ENCODE peak calls at places on chromosomes 12 and 14, in ten cellular contexts. T, J, B, S, D, U, Y, K, P and A are unnamed samples.

GRCh38 chr12:43882578-43883178 is 46.8 kb downstream of the TMEM117 start:
- DNase-seq in T (no peak), J (peak; percentile 65), B (peak; percentile 75), S (peak; percentile 68), D (peak; percentile 67), U (peak; percentile 67), Y (peak; percentile 37), K (peak; percentile 53), P (peak; percentile 62), A (peak; percentile 59)

GRCh38 chr14:104974665-104975390 is 3.3 kb downstream of the AHNAK2 start:
- DNase-seq in T (no peak), J (no peak), B (no peak), S (no peak), D (no peak), U (no peak), Y (no peak), K (no peak), P (no peak), A (no peak)

GRCh38 chr12:120783197-120783596 is 57.6 kb downstream of the ACADS start:
- DNase-seq in T (no peak), J (peak; percentile 52), B (no peak), S (peak; percentile 64), D (peak; percentile 78), U (no peak), Y (no peak), K (no peak), P (no peak), A (peak; percentile 89)

GRCh38 chr14:23861666-23862065 is 91.9 kb upstream of the DHRS4 start:
- DNase-seq in T (no peak), J (peak; percentile 23), B (peak; percentile 3), S (no peak), D (peak; percentile 78), U (no peak), Y (no peak), K (no peak), P (peak; percentile 36), A (peak; percentile 3)

GRCh38 chr14:99211410-99211809 is 60.6 kb downstream of the BCL11B start:
- DNase-seq in T (no peak), J (no peak), B (no peak), S (no peak), D (no peak), U (no peak), Y (no peak), K (no peak), P (no peak), A (no peak)

GRCh38 chr14:69850086-69850735 is 29.0 kb upstream of the SMOC1 start:
- DNase-seq in T (no peak), J (no peak), B (no peak), S (no peak), D (no peak), U (no peak), Y (peak; percentile 75), K (no peak), P (no peak), A (no peak)

GRCh38 chr12:107091989-107092641 is 1.2 kb downstream of the CRY1 start:
- DNase-seq in T (peak; percentile 8), J (peak; percentile 91), B (peak; percentile 86), S (peak; percentile 96), D (peak; percentile 97), U (peak; percentile 63), Y (peak; percentile 55), K (peak; percentile 47), P (peak; percentile 82), A (peak; percentile 96)

GRCh38 chr12:55906056-55906455 is 21.6 kb downstream of the PYM1 start:
- DNase-seq in T (no peak), J (no peak), B (no peak), S (peak; percentile 50), D (no peak), U (no peak), Y (no peak), K (no peak), P (no peak), A (peak; percentile 76)

GRCh38 chr12:388547-389137 is 478 bp downstream of the KDM5A start:
- DNase-seq in T (no peak), J (peak; percentile 36), B (no peak), S (peak; percentile 38), D (peak; percentile 30), U (peak; percentile 77), Y (peak; percentile 17), K (no peak), P (peak; percentile 20), A (peak; percentile 28)

GRCh38 chr14:67987596-67987995 is 168.0 kb downstream of the RAD51B start:
- DNase-seq in T (no peak), J (no peak), B (no peak), S (peak; percentile 91), D (no peak), U (no peak), Y (no peak), K (no peak), P (no peak), A (peak; percentile 52)

GRCh38 chr12:121513464-121514183 is 67.2 kb downstream of the KDM2B start:
- DNase-seq in T (no peak), J (peak; percentile 52), B (no peak), S (peak; percentile 14), D (peak; percentile 44), U (peak; percentile 78), Y (peak; percentile 96), K (peak; percentile 10), P (peak; percentile 48), A (peak; percentile 16)

GRCh38 chr12:120759591-120760348 is 34.1 kb downstream of the ACADS start:
- DNase-seq in T (no peak), J (no peak), B (peak; percentile 96), S (no peak), D (no peak), U (no peak), Y (no peak), K (peak; percentile 92), P (no peak), A (peak; percentile 76)

GRCh38 chr12:51311389-51311788 is 12.6 kb downstream of the BIN2 start:
- DNase-seq in T (no peak), J (no peak), B (no peak), S (no peak), D (no peak), U (no peak), Y (no peak), K (no peak), P (no peak), A (no peak)

GRCh38 chr12:19856389-19856788 is 417.1 kb downstream of the AEBP2 start:
- DNase-seq in T (no peak), J (no peak), B (no peak), S (peak; percentile 18), D (peak; percentile 23), U (no peak), Y (no peak), K (no peak), P (no peak), A (no peak)

GRCh38 chr12:89160716-89161123 is 191.6 kb downstream of the DUSP6 start:
- DNase-seq in T (no peak), J (peak; percentile 90), B (no peak), S (peak; percentile 91), D (peak; percentile 93), U (no peak), Y (no peak), K (no peak), P (no peak), A (peak; percentile 94)

GRCh38 chr12:52324068-52324444 is 2.9 kb upstream of the KRT83 start:
- DNase-seq in T (no peak), J (no peak), B (no peak), S (no peak), D (no peak), U (no peak), Y (no peak), K (no peak), P (no peak), A (no peak)

GRCh38 chr14:36981832-36982528 is 190.4 kb downstream of the SLC25A21 start:
- DNase-seq in T (no peak), J (peak; percentile 65), B (no peak), S (peak; percentile 74), D (no peak), U (no peak), Y (no peak), K (no peak), P (no peak), A (peak; percentile 96)

GRCh38 chr12:109759076-109759420 is 45.4 kb downstream of the FAM222A start:
- DNase-seq in T (no peak), J (no peak), B (no peak), S (no peak), D (no peak), U (no peak), Y (peak; percentile 51), K (no peak), P (no peak), A (no peak)

GRCh38 chr12:96399919-96400630 is at the start of gene CDK17:
- DNase-seq in T (peak; percentile 73), J (peak; percentile 82), B (peak; percentile 86), S (peak; percentile 85), D (peak; percentile 93), U (peak; percentile 92), Y (peak; percentile 96), K (peak; percentile 81), P (peak; percentile 87), A (peak; percentile 52)

GRCh38 chr12:105561981-105562726 is 231.7 kb downstream of the C12orf75 start:
- DNase-seq in T (no peak), J (peak; percentile 78), B (peak; percentile 88), S (peak; percentile 76), D (peak; percentile 39), U (no peak), Y (no peak), K (peak; percentile 56), P (peak; percentile 5), A (peak; percentile 86)

GRCh38 chr12:76757694-76758093 is 6.2 kb upstream of the ZDHHC17 start:
- DNase-seq in T (no peak), J (no peak), B (no peak), S (peak; percentile 51), D (no peak), U (no peak), Y (no peak), K (no peak), P (no peak), A (peak; percentile 17)

GRCh38 chr14:60904381-60904780 is 76.5 kb downstream of the TRMT5 start:
- DNase-seq in T (no peak), J (no peak), B (no peak), S (no peak), D (no peak), U (no peak), Y (no peak), K (no peak), P (no peak), A (no peak)

GRCh38 chr12:106276032-106276728 is 26.4 kb upstream of the TCP11L2 start:
- DNase-seq in T (no peak), J (no peak), B (no peak), S (no peak), D (no peak), U (peak; percentile 64), Y (no peak), K (no peak), P (no peak), A (no peak)

GRCh38 chr12:13573698-13574321 is 377.3 kb downstream of the EMP1 start:
- DNase-seq in T (no peak), J (peak; percentile 85), B (no peak), S (peak; percentile 83), D (peak; percentile 9), U (no peak), Y (no peak), K (no peak), P (no peak), A (peak; percentile 78)

GRCh38 chr12:38516418-38516817 is 199.8 kb downstream of the ALG10B start:
- DNase-seq in T (no peak), J (no peak), B (no peak), S (no peak), D (no peak), U (no peak), Y (no peak), K (no peak), P (no peak), A (no peak)

GRCh38 chr12:25843976-25844375 is 114.5 kb upstream of the RASSF8 start:
- DNase-seq in T (no peak), J (no peak), B (no peak), S (no peak), D (no peak), U (no peak), Y (no peak), K (no peak), P (no peak), A (no peak)

GRCh38 chr14:95304342-95304741 is 15.4 kb downstream of the CLMN start:
- DNase-seq in T (no peak), J (no peak), B (no peak), S (no peak), D (no peak), U (no peak), Y (no peak), K (no peak), P (no peak), A (no peak)

GRCh38 chr12:111404362-111405148 is 1.2 kb upstream of the SH2B3 start:
- DNase-seq in T (no peak), J (no peak), B (no peak), S (peak; percentile 43), D (peak; percentile 93), U (peak; percentile 86), Y (peak; percentile 87), K (no peak), P (no peak), A (no peak)